ENCODE peak calls at places on chromosomes 1 and 21, in six cellular contexts. Y is H9, U is H1, I is IMR-90, D is mesenchymal stem cell, P is neuronal stem cell. T is an unnamed sample.

GRCh38 chr21:45178971-45179370 is 104.6 kb downstream of the ADARB1 start:
- DNase-seq in Y (no peak), U (no peak), I (no peak), D (no peak), P (no peak), T (no peak)

GRCh38 chr1:193539731-193540459 is 353.5 kb upstream of the B3GALT2 start:
- DNase-seq in Y (no peak), U (no peak), I (no peak), D (no peak), P (no peak), T (no peak)

GRCh38 chr1:14095001-14095400 is 395.0 kb downstream of the PRDM2 start:
- DNase-seq in Y (peak; percentile 28), U (no peak), I (no peak), D (no peak), P (peak; percentile 3), T (peak; percentile 45)

GRCh38 chr1:99674665-99675064 is 28.8 kb downstream of the PALMD start:
- DNase-seq in Y (no peak), U (no peak), I (peak; percentile 44), D (no peak), P (no peak), T (no peak)

GRCh38 chr1:241442686-241443085 is 76.9 kb downstream of the FH start:
- DNase-seq in Y (no peak), U (no peak), I (no peak), D (no peak), P (no peak), T (no peak)

GRCh38 chr21:35969281-35969680 is 91.0 kb downstream of the SETD4 start:
- DNase-seq in Y (no peak), U (no peak), I (no peak), D (no peak), P (no peak), T (no peak)

GRCh38 chr1:114509596-114510234 is 1.3 kb downstream of the TRIM33 start:
- DNase-seq in Y (no peak), U (no peak), I (no peak), D (peak; percentile 22), P (no peak), T (peak; percentile 5)

GRCh38 chr1:178543291-178543609 is 30.3 kb downstream of the TEX35 start:
- DNase-seq in Y (no peak), U (no peak), I (no peak), D (no peak), P (no peak), T (no peak)

GRCh38 chr1:92749024-92749634 is 35.8 kb downstream of the EVI5 start:
- DNase-seq in Y (peak; percentile 44), U (no peak), I (peak; percentile 75), D (peak; percentile 55), P (peak; percentile 11), T (peak; percentile 76)

GRCh38 chr1:30049748-30050147 is 673.6 kb downstream of the MATN1 start:
- DNase-seq in Y (peak; percentile 8), U (no peak), I (no peak), D (no peak), P (no peak), T (no peak)
- H2BK5ac ChIP-seq in Y (no peak overlapping the region), U (no peak overlapping the region), I (no peak overlapping the region), D (no peak overlapping the region), P (no peak overlapping the region), T (no peak overlapping the region)

GRCh38 chr1:214380418-214380817 is 99.5 kb downstream of the SMYD2 start:
- DNase-seq in Y (peak; percentile 74), U (no peak), I (no peak), D (no peak), P (no peak), T (peak; percentile 90)

GRCh38 chr1:214377886-214378285 is 96.9 kb downstream of the SMYD2 start:
- DNase-seq in Y (no peak), U (no peak), I (peak; percentile 80), D (peak; percentile 71), P (no peak), T (peak; percentile 77)

GRCh38 chr1:214379254-214379970 is 98.5 kb downstream of the SMYD2 start:
- DNase-seq in Y (no peak), U (no peak), I (no peak), D (no peak), P (no peak), T (peak; percentile 97)

GRCh38 chr1:214377485-214377884 is 96.5 kb downstream of the SMYD2 start:
- DNase-seq in Y (no peak), U (no peak), I (no peak), D (no peak), P (no peak), T (no peak)

GRCh38 chr1:214378492-214378891 is 97.5 kb downstream of the SMYD2 start:
- DNase-seq in Y (no peak), U (no peak), I (no peak), D (no peak), P (no peak), T (peak; percentile 20)
- H2BK5ac ChIP-seq in Y (peak overlapping the region; percentile 59), U (no peak overlapping the region), I (peak overlapping the region; percentile 59), D (no peak overlapping the region), P (no peak overlapping the region), T (peak overlapping the region; percentile 96)

GRCh38 chr1:111507411-111508201 is 4.2 kb upstream of the ADORA3 start:
- DNase-seq in Y (peak; percentile 86), U (peak; percentile 90), I (peak; percentile 55), D (no peak), P (peak; percentile 55), T (peak; percentile 88)
- H2BK5ac ChIP-seq in Y (no peak overlapping the region), U (peak overlapping the region; percentile 89), I (peak overlapping the region; percentile 94), D (peak overlapping the region; percentile 21), P (peak overlapping the region; percentile 43), T (peak overlapping the region; percentile 66)

GRCh38 chr1:164774819-164775654 is 216.1 kb downstream of the PBX1 start:
- DNase-seq in Y (no peak), U (no peak), I (no peak), D (peak; percentile 74), P (no peak), T (peak; percentile 90)
- H2BK5ac ChIP-seq in Y (no peak overlapping the region), U (peak overlapping the region; percentile 61), I (peak overlapping the region; percentile 49), D (no peak overlapping the region), P (no peak overlapping the region), T (no peak overlapping the region)

DNA sequence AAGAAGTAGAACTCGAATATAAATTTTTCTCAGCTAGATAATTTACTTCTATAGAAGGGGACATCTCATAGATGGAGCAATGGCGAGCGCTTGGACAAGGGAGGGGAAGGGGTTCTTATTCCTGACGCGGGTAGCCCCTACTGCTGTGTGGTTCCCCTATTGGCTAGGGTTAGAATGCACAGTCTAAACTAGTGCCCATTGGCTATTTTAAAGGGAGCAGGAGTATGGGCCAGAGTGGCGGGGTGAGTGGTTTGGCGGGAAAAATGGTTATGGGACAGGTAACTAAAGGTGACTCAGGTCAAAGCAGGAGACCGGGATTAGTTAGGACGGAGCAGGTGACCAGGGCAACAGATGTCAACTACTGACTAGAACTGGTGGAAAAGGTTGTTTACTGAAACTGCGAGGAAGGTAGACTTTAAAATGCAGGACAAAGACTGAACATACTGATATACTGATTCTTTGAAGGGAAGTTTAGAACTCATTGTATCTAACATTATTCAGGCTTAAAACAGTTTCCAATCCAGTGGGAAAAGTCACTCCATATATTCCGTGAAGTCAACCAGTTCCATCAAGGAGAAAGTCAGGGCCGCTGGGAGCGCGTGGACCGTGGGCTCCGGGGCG is 940 bp upstream of the ATAD3A start:
- DNase-seq in Y (peak; percentile 77), U (no peak), I (peak; percentile 2), D (peak; percentile 35), P (peak; percentile 17), T (peak; percentile 83)
- H2BK5ac ChIP-seq in Y (no peak overlapping the region), U (no peak overlapping the region), I (peak overlapping the region; percentile 95), D (peak overlapping the region; percentile 82), P (peak overlapping the region; percentile 84), T (no peak overlapping the region)

DNA sequence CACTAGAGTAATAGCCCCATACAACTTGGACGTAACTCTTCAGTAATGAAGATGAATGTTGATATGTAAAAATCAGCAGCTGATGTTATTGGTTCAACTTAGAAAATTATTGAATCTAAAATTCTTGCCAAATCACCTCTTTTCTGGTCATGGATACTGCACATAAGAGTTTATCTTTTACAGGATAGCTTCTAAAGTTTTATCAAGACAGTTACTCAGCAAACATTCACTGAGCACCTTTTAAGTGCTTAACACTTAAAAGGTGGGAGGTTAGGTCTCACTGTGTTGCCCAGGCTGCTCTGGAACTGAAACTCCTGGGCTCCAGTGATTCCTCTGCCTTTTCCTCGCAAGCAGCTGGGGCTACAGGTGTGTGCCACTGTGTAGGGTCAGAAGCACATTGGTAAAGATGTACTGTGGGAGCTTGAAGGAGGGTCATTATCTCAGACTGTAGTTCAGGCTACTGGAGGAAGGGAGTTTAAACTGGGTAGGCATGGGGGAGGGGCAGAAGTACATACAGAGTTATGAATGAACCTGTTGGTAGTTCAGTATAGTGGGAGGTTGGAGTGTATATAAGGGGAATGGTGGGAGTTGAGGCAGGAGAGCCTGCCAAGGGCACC is 2.0 kb downstream of the MPZL1 start:
- DNase-seq in Y (no peak), U (no peak), I (no peak), D (no peak), P (no peak), T (no peak)
- H2BK5ac ChIP-seq in Y (no peak overlapping the region), U (no peak overlapping the region), I (no peak overlapping the region), D (no peak overlapping the region), P (no peak overlapping the region), T (no peak overlapping the region)

DNA sequence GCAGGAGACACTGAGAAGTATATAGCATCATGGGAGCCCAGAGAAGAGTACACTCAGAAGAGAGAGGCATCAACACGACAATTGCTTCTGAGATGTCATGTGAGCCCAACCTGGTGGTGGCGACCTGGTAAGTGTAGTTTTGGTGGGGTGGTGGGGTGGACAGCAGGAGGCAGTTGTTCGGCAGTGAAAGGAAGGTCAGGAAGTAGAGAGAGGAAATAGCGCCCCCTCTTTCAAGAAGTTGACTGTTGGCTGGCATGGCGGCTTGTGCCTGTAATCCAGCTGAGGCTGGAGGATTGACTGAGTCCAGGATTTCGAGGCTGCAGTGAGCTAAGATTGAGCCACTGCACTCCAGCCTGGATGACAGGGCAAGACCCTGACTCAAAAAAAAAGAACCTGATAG is 12.6 kb downstream of the RSPO1 start:
- DNase-seq in Y (peak; percentile 77), U (no peak), I (no peak), D (no peak), P (no peak), T (peak; percentile 59)
- H2BK5ac ChIP-seq in Y (no peak overlapping the region), U (peak overlapping the region; percentile 16), I (no peak overlapping the region), D (no peak overlapping the region), P (no peak overlapping the region), T (no peak overlapping the region)